ENCODE peak calls at places on chromosomes 4 and X, in four cellular contexts. U is omental fat pad, M is hepatocyte, G is MM.1S. E is an unnamed sample.

GRCh38 chr4:98617358-98618047 is 40.9 kb downstream of the TSPAN5 start:
- DNase-seq in U (no peak), M (no peak), G (no peak), E (no peak)

GRCh38 chr4:3321295-3321889 is 28.6 kb downstream of the RGS12 start:
- DNase-seq in U (no peak), M (no peak), G (no peak), E (no peak)

GRCh38 chr4:187685247-187685646 is 310.3 kb upstream of the ZFP42 start:
- DNase-seq in U (no peak), M (no peak), G (no peak), E (no peak)

GRCh38 chr4:79906996-79907395 is 166.0 kb downstream of the ANTXR2 start:
- DNase-seq in U (no peak), M (no peak), G (no peak), E (no peak)

GRCh38 chr4:39706334-39706733 is 8.4 kb downstream of the UBE2K start:
- DNase-seq in U (no peak), M (peak; percentile 15), G (no peak), E (no peak)

GRCh38 chr4:69849969-69850368 is 10.0 kb downstream of the SULT1E1 start:
- DNase-seq in U (no peak), M (no peak), G (peak; percentile 38), E (no peak)

GRCh38 chrX:38881727-38882126 is 80.5 kb downstream of the MID1IP1 start:
- DNase-seq in U (no peak), M (no peak), G (no peak), E (no peak)

GRCh38 chr4:76055005-76055404 is 19.1 kb upstream of the CXCL11 start:
- DNase-seq in U (no peak), M (no peak), G (peak; percentile 68), E (no peak)

GRCh38 chr4:159105761-159106243 is 2.9 kb downstream of the RAPGEF2 start:
- DNase-seq in U (no peak), M (no peak), G (no peak), E (no peak)

GRCh38 chr4:183182873-183183725 is 84.0 kb downstream of the WWC2 start:
- DNase-seq in U (no peak), M (peak; percentile 73), G (peak; percentile 62), E (no peak)

GRCh38 chr4:141195095-141195707 is 25.5 kb upstream of the ZNF330 start:
- DNase-seq in U (no peak), M (no peak), G (no peak), E (no peak)

GRCh38 chr4:152079543-152080293 is 318.9 kb upstream of the GATB start:
- DNase-seq in U (no peak), M (no peak), G (peak; percentile 90), E (no peak)

GRCh38 chr4:1492636-1493539 is 86.6 kb upstream of the NKX1-1 start:
- DNase-seq in U (no peak), M (no peak), G (no peak), E (no peak)

GRCh38 chrX:12685541-12685940 is 105.7 kb upstream of the PRPS2 start:
- DNase-seq in U (no peak), M (no peak), G (no peak), E (no peak)

GRCh38 chrX:24357101-24357500 is 3.3 kb upstream of the SUPT20HL1 start:
- DNase-seq in U (no peak), M (no peak), G (no peak), E (no peak)

GRCh38 chr4:172362569-172362968 is 549.4 kb downstream of the GALNTL6 start:
- DNase-seq in U (no peak), M (no peak), G (no peak), E (no peak)

GRCh38 chr4:187071896-187072295 is 348.2 kb upstream of the FAT1 start:
- DNase-seq in U (no peak), M (no peak), G (no peak), E (no peak)

GRCh38 chr4:70623301-70623700 is 5.2 kb upstream of the ENAM start:
- DNase-seq in U (no peak), M (no peak), G (no peak), E (no peak)

GRCh38 chrX:71911023-71911730 is 532 bp downstream of the NHSL2 start:
- DNase-seq in U (no peak), M (peak; percentile 53), G (peak; percentile 42), E (no peak)

GRCh38 chrX:71991164-71991563 is 80.5 kb downstream of the NHSL2 start:
- DNase-seq in U (no peak), M (no peak), G (no peak), E (no peak)

GRCh38 chr4:54683616-54684346 is 26.0 kb downstream of the KIT start:
- DNase-seq in U (no peak), M (no peak), G (peak; percentile 43), E (no peak)

GRCh38 chr4:126778348-126778747 is 854.4 kb upstream of the INTU start:
- DNase-seq in U (no peak), M (no peak), G (no peak), E (no peak)

GRCh38 chr4:163350672-163351071 is 7.0 kb downstream of the NPY5R start:
- DNase-seq in U (no peak), M (peak; percentile 26), G (no peak), E (no peak)

DNA sequence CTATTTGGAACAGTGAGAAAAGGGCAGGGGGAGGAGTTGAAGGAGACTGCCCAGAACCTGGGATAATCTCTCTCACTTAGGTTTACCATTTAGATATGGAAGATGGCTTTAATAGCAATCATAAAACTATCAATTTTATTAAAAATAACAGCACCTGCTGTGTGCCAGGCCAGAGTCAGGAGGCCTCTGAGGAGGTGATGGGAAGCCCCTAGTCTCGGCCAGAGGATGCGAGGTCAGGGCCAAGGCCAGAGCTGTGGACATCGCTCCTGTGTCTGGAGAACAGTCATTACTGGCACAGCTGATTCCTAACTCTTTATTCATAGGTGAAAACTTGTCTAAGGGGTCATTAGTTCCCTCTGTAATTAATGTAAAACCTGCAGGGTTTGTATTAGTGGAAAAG is 4.2 kb upstream of the IQSEC2 start:
- DNase-seq in U (no peak), M (no peak), G (no peak), E (no peak)
- TF ChIP-seq CTCF in U (no peak), M (no peak), G (no peak), E (no peak)

GRCh38 chrX:74293343-74293946 is 10.5 kb upstream of the ZCCHC13 start:
- DNase-seq in U (no peak), M (peak; percentile 83), G (peak; percentile 66), E (peak; percentile 27)

GRCh38 chrX:74291577-74291963 is 12.4 kb upstream of the ZCCHC13 start:
- DNase-seq in U (no peak), M (no peak), G (no peak), E (no peak)

GRCh38 chrX:74286950-74287349 is 17.0 kb upstream of the ZCCHC13 start:
- DNase-seq in U (no peak), M (no peak), G (no peak), E (no peak)

GRCh38 chrX:74295102-74295501 is 8.9 kb upstream of the ZCCHC13 start:
- DNase-seq in U (no peak), M (no peak), G (no peak), E (no peak)

DNA sequence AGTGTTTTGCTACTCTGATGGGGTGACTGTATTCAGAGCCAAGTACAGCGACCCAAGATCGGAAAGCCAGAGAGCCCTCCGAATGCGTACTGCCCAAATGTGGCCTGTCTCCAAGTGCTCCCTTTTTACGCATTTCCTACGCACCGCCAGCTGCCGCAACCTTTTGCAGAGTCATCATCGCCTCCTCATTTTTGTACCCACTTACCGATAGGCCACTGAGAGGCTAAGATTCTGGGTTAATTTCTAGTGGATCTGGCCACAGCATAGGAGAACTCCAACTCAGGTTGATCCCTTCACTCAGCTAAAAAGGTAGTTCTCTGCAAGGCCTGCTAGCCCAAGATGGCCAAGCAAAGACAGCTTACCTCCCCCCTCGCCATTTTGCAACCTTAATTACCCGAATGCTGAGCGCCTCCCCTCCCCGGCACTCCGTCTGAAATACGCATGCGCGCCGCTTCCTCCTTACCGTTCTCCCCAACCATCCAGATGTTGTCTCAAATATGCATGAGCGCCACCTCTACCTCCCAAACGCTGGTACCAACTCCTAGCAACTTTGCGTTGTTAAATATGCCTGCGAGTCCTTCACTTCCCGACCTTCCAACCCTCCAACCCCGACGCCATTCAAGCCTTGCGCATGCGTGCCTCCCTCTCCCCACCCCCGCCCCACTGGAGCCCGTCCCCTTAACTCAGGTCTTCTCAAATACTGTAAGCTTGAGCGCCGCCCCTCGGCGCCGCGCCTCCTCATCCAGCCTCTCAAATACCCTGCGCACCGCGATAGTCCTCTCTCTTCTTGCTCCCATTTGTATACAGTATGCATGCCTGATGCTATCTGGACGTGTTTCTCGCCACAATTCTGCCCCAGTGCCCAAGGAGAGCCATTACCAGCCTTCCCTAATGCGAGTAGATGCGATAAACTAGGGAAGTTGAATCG is 11.8 kb upstream of the ZCCHC13 start:
- DNase-seq in U (peak; percentile 64), M (peak; percentile 92), G (peak; percentile 85), E (peak; percentile 57)
- TF ChIP-seq CTCF in U (no peak), M (peak; percentile 24), G (peak; percentile 34), E (no peak)

DNA sequence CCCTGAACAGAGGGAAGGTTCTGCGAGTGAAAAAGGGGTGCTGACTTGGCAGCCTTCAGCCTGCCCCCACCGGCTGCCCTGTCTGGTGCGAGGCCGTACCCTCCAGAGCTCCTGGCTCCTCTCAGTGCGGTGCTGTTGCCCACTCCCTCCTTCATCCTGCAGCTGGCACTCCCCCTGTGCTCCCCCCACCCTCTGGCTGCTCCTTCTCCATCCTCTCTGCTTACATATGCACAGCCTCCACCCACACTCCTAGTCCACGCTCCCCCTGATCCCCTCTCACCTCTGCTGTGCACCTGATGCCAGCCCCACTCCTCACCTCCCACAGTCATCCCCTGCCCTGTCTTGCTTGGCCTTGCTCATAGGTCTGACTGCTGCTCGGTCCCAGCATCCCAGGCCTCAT is 9.9 kb downstream of the MAN2B2 start:
- DNase-seq in U (no peak), M (no peak), G (no peak), E (no peak)
- TF ChIP-seq CTCF in U (no peak), M (no peak), G (no peak), E (no peak)

DNA sequence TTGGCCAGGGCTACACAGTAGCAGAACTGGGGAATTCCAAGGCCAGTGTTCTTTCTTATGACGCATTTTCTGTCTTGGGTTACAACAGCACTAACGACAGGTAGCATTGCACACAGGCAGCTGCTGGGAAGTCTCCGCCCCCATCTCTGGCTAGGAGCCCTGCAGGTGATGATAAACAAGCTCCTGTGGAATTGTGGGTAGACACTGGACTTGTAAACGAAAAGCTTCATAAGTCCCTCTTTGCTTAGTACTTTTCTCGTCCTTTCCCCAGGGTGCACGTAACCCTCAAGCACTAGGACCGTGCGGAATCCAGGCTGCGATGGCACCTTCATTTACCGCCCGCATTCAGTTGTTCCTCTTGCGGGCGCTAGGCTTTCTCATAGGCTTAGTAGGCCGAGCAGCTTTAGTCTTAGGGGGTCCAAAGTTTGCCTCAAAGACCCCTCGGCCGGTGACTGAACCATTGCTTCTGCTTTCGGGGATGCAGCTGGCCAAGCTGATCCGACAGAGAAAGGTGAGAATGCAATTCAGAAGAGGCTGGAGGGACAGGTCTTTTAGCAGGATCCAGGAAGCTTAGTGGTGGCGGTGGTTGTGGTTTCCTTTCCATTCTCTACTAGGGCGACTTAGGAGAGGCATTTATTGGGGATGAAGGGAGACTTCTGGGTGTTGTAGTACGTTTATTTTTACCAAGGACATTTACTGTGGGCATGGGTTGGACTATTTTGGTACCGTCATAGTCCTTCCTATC is at the start of gene FAAH2:
- DNase-seq in U (no peak), M (peak; percentile 87), G (peak; percentile 96), E (peak; percentile 15)
- TF ChIP-seq CTCF in U (no peak), M (peak; percentile 5), G (peak; percentile 17), E (no peak)